ENCODE peak calls at places on chromosomes 13 and 19, in nine cellular contexts. S, W, T, I, J, C, Y, E and M are unnamed samples.

GRCh38 chr13:110771194-110771593 is 57.7 kb downstream of the ING1 start:
- DNase-seq in S (no peak), W (no peak), T (no peak), I (no peak), J (no peak), C (no peak), Y (no peak), E (no peak), M (peak; percentile 23)

GRCh38 chr13:62193919-62194318 is 778.3 kb upstream of the PCDH20 start:
- DNase-seq in S (no peak), W (no peak), T (peak; percentile 6), I (no peak), J (no peak), C (no peak), Y (no peak), E (no peak), M (no peak)

GRCh38 chr19:17454579-17454978 is 6.1 kb upstream of the TMEM221 start:
- DNase-seq in S (no peak), W (no peak), T (no peak), I (no peak), J (no peak), C (no peak), Y (no peak), E (no peak), M (no peak)

GRCh38 chr13:20940083-20940482 is 37.5 kb upstream of the XPO4 start:
- DNase-seq in S (no peak), W (no peak), T (no peak), I (no peak), J (no peak), C (peak; percentile 8), Y (no peak), E (no peak), M (peak; percentile 93)

GRCh38 chr19:2015611-2015950 is at the start of gene BTBD2:
- DNase-seq in S (no peak), W (peak; percentile 75), T (peak; percentile 45), I (no peak), J (no peak), C (peak; percentile 87), Y (no peak), E (no peak), M (peak; percentile 87)

GRCh38 chr19:35216833-35217707 is 11.5 kb downstream of the FAM187B start:
- DNase-seq in S (no peak), W (peak; percentile 41), T (peak; percentile 15), I (no peak), J (peak; percentile 30), C (no peak), Y (no peak), E (peak; percentile 59), M (no peak)

GRCh38 chr19:7670150-7670784 is 1.4 kb downstream of the RETN start:
- DNase-seq in S (no peak), W (no peak), T (no peak), I (no peak), J (no peak), C (no peak), Y (no peak), E (no peak), M (no peak)

GRCh38 chr13:35961002-35961401 is 170.2 kb downstream of the DCLK1 start:
- DNase-seq in S (no peak), W (no peak), T (no peak), I (no peak), J (no peak), C (no peak), Y (no peak), E (no peak), M (no peak)

GRCh38 chr19:28871099-28871725 is 341.7 kb downstream of the UQCRFS1 start:
- DNase-seq in S (no peak), W (no peak), T (no peak), I (no peak), J (no peak), C (no peak), Y (no peak), E (no peak), M (no peak)

GRCh38 chr19:28876604-28877123 is 336.3 kb downstream of the UQCRFS1 start:
- DNase-seq in S (no peak), W (no peak), T (no peak), I (no peak), J (no peak), C (no peak), Y (no peak), E (no peak), M (no peak)

GRCh38 chr19:28878862-28879566 is 333.9 kb downstream of the UQCRFS1 start:
- DNase-seq in S (peak; percentile 18), W (peak; percentile 74), T (peak; percentile 62), I (peak; percentile 68), J (no peak), C (peak; percentile 52), Y (peak; percentile 75), E (no peak), M (peak; percentile 39)

GRCh38 chr19:28873301-28873700 is 339.6 kb downstream of the UQCRFS1 start:
- DNase-seq in S (no peak), W (no peak), T (no peak), I (no peak), J (no peak), C (no peak), Y (no peak), E (no peak), M (no peak)

GRCh38 chr19:28874742-28875141 is 338.2 kb downstream of the UQCRFS1 start:
- DNase-seq in S (no peak), W (no peak), T (no peak), I (no peak), J (no peak), C (no peak), Y (no peak), E (no peak), M (no peak)
- TF ChIP-seq CTCF in S (no peak), W (no peak), T (no peak), I (no peak), J (no peak), C (no peak), Y (no peak), E (no peak), M (no peak)

GRCh38 chr19:5824791-5825577 is 14.5 kb downstream of the FUT6 start:
- DNase-seq in S (no peak), W (no peak), T (no peak), I (no peak), J (no peak), C (no peak), Y (no peak), E (no peak), M (no peak)

GRCh38 chr19:5820785-5821184 is 15.9 kb downstream of the NRTN start:
- DNase-seq in S (no peak), W (no peak), T (no peak), I (no peak), J (no peak), C (no peak), Y (no peak), E (no peak), M (no peak)

GRCh38 chr19:5822181-5822844 is 17.2 kb downstream of the FUT6 start:
- DNase-seq in S (no peak), W (peak; percentile 53), T (no peak), I (no peak), J (no peak), C (no peak), Y (no peak), E (no peak), M (no peak)

GRCh38 chr19:5821521-5822180 is 16.8 kb downstream of the NRTN start:
- DNase-seq in S (no peak), W (no peak), T (no peak), I (no peak), J (no peak), C (no peak), Y (no peak), E (no peak), M (no peak)

DNA sequence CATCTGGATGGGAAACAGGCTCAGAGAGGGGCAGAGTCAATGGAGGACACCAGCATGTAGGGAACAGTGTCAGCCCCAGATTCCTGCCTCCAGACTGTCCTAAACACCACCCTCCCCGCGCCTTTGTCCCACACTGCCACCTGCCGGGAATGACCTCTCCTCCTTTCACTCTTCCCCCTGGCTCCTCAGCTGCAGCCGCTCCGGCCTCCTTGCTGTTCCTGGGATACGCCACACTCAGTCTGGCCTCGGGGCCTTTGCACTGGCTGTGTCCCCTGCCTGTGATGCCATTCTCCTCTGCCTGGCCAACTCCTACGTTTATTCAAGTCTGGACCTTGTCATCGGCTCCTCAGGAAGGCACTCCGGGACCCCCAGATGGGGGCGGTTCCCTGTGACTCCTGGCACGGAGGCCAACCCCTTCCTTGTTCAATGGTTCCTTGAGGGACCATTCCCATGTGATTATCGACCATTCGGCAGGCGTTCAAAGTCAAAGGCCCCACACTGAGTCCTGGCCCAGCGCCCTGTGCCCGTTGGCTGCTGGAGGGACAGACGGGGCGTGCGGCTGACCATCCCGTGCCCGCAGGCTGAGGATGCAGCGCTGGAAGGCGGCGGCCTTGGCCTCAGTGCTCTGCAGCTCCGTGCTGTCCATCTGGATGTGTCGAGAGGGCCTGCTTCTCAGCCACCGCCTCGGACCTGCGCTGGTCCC is 15.8 kb downstream of the FUT6 start:
- DNase-seq in S (no peak), W (no peak), T (peak; percentile 65), I (no peak), J (no peak), C (no peak), Y (no peak), E (no peak), M (no peak)
- TF ChIP-seq CTCF in S (no peak), W (peak; percentile 35), T (peak; percentile 69), I (no peak), J (no peak), C (no peak), Y (no peak), E (no peak), M (peak; percentile 39)

GRCh38 chr19:39842693-39843435 is 3.3 kb downstream of the FBL start:
- DNase-seq in S (no peak), W (no peak), T (no peak), I (no peak), J (no peak), C (no peak), Y (no peak), E (no peak), M (no peak)
- TF ChIP-seq CTCF in S (no peak), W (no peak), T (peak; percentile 1), I (no peak), J (no peak), C (no peak), Y (peak; percentile 1), E (no peak), M (no peak)

GRCh38 chr13:40769970-40770369 is 1.0 kb downstream of the MRPS31 start:
- DNase-seq in S (no peak), W (no peak), T (no peak), I (no peak), J (no peak), C (no peak), Y (no peak), E (no peak), M (no peak)

GRCh38 chr13:40770609-40770933 is 419 bp downstream of the MRPS31 start:
- DNase-seq in S (no peak), W (no peak), T (no peak), I (no peak), J (no peak), C (no peak), Y (no peak), E (no peak), M (no peak)

GRCh38 chr13:40765602-40766001 is 5.4 kb downstream of the MRPS31 start:
- DNase-seq in S (no peak), W (no peak), T (no peak), I (no peak), J (no peak), C (no peak), Y (no peak), E (no peak), M (no peak)

GRCh38 chr13:40762849-40763248 is 8.1 kb downstream of the MRPS31 start:
- DNase-seq in S (no peak), W (no peak), T (no peak), I (no peak), J (no peak), C (no peak), Y (no peak), E (no peak), M (no peak)

DNA sequence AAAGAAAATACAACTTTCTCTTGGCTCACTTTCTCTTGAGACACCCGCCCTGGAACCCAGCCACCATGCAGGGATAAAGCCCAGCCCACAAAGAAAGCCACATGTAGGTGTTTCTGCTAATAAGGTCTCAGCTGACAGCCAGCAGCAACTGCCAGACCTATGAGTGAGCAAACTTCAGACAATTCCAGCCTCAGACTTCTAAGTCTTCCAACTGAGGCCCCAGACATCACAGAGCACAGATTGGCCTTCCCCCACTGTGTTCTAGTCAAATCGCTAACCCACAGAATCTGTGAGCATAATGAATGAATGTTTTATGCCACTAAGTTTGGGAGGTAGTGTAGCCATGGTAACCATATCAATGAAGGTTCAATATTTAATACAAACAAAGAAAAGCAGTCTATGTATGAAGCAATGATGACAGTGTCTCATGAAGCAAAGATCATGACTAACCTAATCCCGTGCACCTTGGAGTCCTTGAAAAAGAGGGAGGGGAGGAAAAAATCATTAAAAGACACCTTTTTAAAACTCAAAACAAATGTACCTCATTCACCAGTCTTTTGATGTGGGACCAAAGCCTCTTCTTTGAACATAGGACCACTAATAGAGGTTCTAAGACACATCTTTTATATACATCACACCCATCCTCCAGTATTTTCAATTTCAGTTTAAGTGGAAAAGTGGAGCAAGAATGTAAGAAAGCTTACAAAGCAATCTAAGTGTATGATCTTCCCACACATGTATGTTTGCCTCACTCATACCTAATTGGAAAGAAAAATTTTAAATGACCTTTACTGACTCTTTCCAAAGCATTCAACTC is 6.2 kb downstream of the MRPS31 start:
- DNase-seq in S (no peak), W (peak; percentile 64), T (no peak), I (no peak), J (no peak), C (no peak), Y (no peak), E (no peak), M (no peak)
- TF ChIP-seq CTCF in S (no peak), W (no peak), T (no peak), I (no peak), J (no peak), C (no peak), Y (no peak), E (no peak), M (no peak)